ENCODE peak calls at places on chromosome 1, in nine cellular contexts. J is B cell; M is upper lobe of right lung; G is posterior vena cava; T is epithelial cell of esophagus; N is activated effector memory CD4-positive, alpha-beta T cell treated with Interleukin-2 at 50 U/mL for 16 hours; X is NCI-H2171; D is amygdala; O is sciatic nerve. H is an unnamed sample.

GRCh38 chr1:20233394-20233793 is 47.1 kb upstream of the PLA2G2C start:
- DNase-seq in G (no peak), T (peak), D (no peak), N (no peak), X (peak), J (peak), M (no peak), O (no peak), H (no peak)

GRCh38 chr1:171780583-171781166 is 785 bp upstream of the METTL13 start:
- DNase-seq in X (peak), T (no peak), M (no peak), G (no peak), D (no peak), J (no peak), O (no peak), N (no peak), H (no peak)

GRCh38 chr1:151513626-151514101 is 2.5 kb downstream of the CGN start:
- DNase-seq in D (no peak), J (no peak), X (no peak), M (peak), N (no peak), O (no peak), G (no peak), T (peak), H (no peak)

GRCh38 chr1:179955318-179955638 is 668 bp downstream of the CEP350 start:
- DNase-seq in X (no peak), O (no peak), D (no peak), N (no peak), J (no peak), T (no peak), G (no peak), M (no peak), H (no peak)

GRCh38 chr1:228490120-228491078 is 3.2 kb downstream of the RNF187 start:
- DNase-seq in J (no peak), M (no peak), O (no peak), G (no peak), T (no peak), X (peak), D (no peak), N (no peak), H (no peak)

GRCh38 chr1:43069481-43070050 is 102.5 kb downstream of the EBNA1BP2 start:
- DNase-seq in G (no peak), X (no peak), M (no peak), N (no peak), O (no peak), J (no peak), D (no peak), T (no peak), H (no peak)

GRCh38 chr1:170424346-170424745 is 107.6 kb upstream of the GORAB start:
- DNase-seq in X (no peak), D (no peak), G (no peak), J (no peak), M (no peak), T (peak), O (no peak), N (no peak), H (no peak)

GRCh38 chr1:162285149-162285561 is 91.5 kb downstream of the SPATA46 start:
- DNase-seq in T (peak), N (no peak), O (no peak), X (no peak), J (no peak), D (no peak), G (no peak), M (peak), H (no peak)

GRCh38 chr1:145997156-145998023 is 1.0 kb upstream of the TXNIP start:
- DNase-seq in O (no peak), T (no peak), D (no peak), X (peak), N (peak), G (no peak), M (peak), J (peak), H (no peak)

GRCh38 chr1:210747890-210748289 is 386.1 kb downstream of the KCNH1 start:
- DNase-seq in X (no peak), G (no peak), D (no peak), N (no peak), O (no peak), M (no peak), T (no peak), J (no peak), H (no peak)

GRCh38 chr1:91325456-91325855 is 79.2 kb downstream of the HFM1 start:
- DNase-seq in T (peak), J (no peak), X (no peak), N (no peak), M (no peak), O (no peak), D (no peak), G (no peak), H (no peak)

GRCh38 chr1:10188133-10188532 is 22.2 kb upstream of the KIF1B start:
- DNase-seq in G (no peak), J (no peak), M (no peak), O (no peak), X (no peak), N (no peak), D (no peak), T (no peak), H (no peak)

GRCh38 chr1:40919475-40920011 is 57.4 kb upstream of the CITED4 start:
- DNase-seq in X (no peak), G (peak), N (no peak), M (no peak), J (no peak), T (no peak), O (peak), D (peak), H (peak)

GRCh38 chr1:112866981-112867380 is 89.0 kb downstream of the SLC16A1 start:
- DNase-seq in O (no peak), N (no peak), M (no peak), J (no peak), X (no peak), D (no peak), G (no peak), T (no peak), H (no peak)

GRCh38 chr1:230176871-230177411 is 109.9 kb downstream of the GALNT2 start:
- DNase-seq in X (peak), D (peak), J (no peak), O (peak), N (no peak), T (no peak), M (no peak), G (peak), H (no peak)

GRCh38 chr1:33758698-33759097 is 105.2 kb upstream of the HMGB4 start:
- DNase-seq in X (no peak), G (no peak), O (no peak), T (no peak), D (no peak), M (no peak), N (no peak), J (no peak), H (no peak)

GRCh38 chr1:150650193-150650592 is 20.8 kb upstream of the ENSA start:
- DNase-seq in D (no peak), M (no peak), J (no peak), N (no peak), O (no peak), X (no peak), T (no peak), G (no peak), H (no peak)

GRCh38 chr1:3892748-3893147 is 7.3 kb downstream of the C1orf174 start:
- DNase-seq in T (no peak), N (no peak), O (no peak), J (no peak), G (no peak), M (peak), X (no peak), D (no peak), H (no peak)

GRCh38 chr1:31111290-31111951 is 45.9 kb upstream of the PUM1 start:
- DNase-seq in X (no peak), J (no peak), G (peak), O (peak), N (no peak), T (peak), M (peak), D (no peak), H (no peak)

GRCh38 chr1:117759535-117759934 is 153.7 kb downstream of the TENT5C start:
- DNase-seq in N (no peak), T (no peak), X (no peak), G (no peak), M (no peak), D (no peak), O (no peak), J (no peak), H (no peak)

GRCh38 chr1:110635434-110635833 is 29.3 kb upstream of the KCNA2 start:
- DNase-seq in T (no peak), X (no peak), M (no peak), N (no peak), D (no peak), J (no peak), G (no peak), O (no peak), H (no peak)

GRCh38 chr1:1415751-1416150 is 5.3 kb downstream of the ANKRD65 start:
- DNase-seq in O (no peak), M (no peak), X (no peak), T (no peak), D (no peak), G (no peak), J (no peak), N (no peak), H (no peak)

GRCh38 chr1:18482721-18483425 is 2.1 kb downstream of the KLHDC7A start:
- DNase-seq in J (no peak), G (no peak), N (no peak), T (no peak), M (no peak), D (no peak), O (no peak), X (no peak), H (no peak)

GRCh38 chr1:212640223-212640885 is 31.8 kb downstream of the ATF3 start:
- DNase-seq in J (no peak), X (no peak), D (no peak), T (no peak), M (no peak), O (no peak), G (no peak), N (no peak), H (no peak)

GRCh38 chr1:27855085-27855484 is 17.3 kb upstream of the THEMIS2 start:
- DNase-seq in N (no peak), G (no peak), D (no peak), M (no peak), T (no peak), O (no peak), J (no peak), X (no peak), H (no peak)

GRCh38 chr1:213623862-213624261 is 363.9 kb upstream of the PROX1 start:
- DNase-seq in G (no peak), T (no peak), N (no peak), X (no peak), J (no peak), M (no peak), D (no peak), O (no peak), H (no peak)

GRCh38 chr1:171420810-171421209 is 64.5 kb upstream of the PRRC2C start:
- DNase-seq in D (no peak), N (no peak), T (peak), M (no peak), J (no peak), O (no peak), X (no peak), G (no peak), H (no peak)

GRCh38 chr1:37794372-37795339 is 1.0 kb downstream of the MANEAL start:
- DNase-seq in N (no peak), O (no peak), T (no peak), G (no peak), J (peak), X (no peak), D (no peak), M (peak), H (peak)

GRCh38 chr1:229596961-229597699 is 28.8 kb downstream of the TAF5L start:
- DNase-seq in J (no peak), G (peak), X (no peak), O (no peak), T (no peak), M (no peak), D (no peak), N (no peak), H (no peak)

GRCh38 chr1:226125097-226125630 is 61.4 kb downstream of the ACBD3 start:
- DNase-seq in T (peak), N (peak), O (peak), D (no peak), G (peak), M (peak), X (peak), J (peak), H (peak)

GRCh38 chr1:227945891-227946623 is 1.7 kb downstream of the WNT9A start:
- DNase-seq in M (peak), J (peak), N (no peak), D (no peak), G (peak), T (peak), O (peak), X (no peak), H (peak)